ENCODE peak calls at places on chromosome 21, in four cellular contexts. W is psoas muscle, A is cardiac fibroblast, U is transverse colon. O is an unnamed sample.

GRCh38 chr21:24411429-24411828 is 1195.9 kb downstream of the MRPL39 start:
- DNase-seq in W (no peak), A (no peak), U (no peak), O (no peak)

GRCh38 chr21:15005391-15005790 is 59.4 kb downstream of the NRIP1 start:
- DNase-seq in W (no peak), A (peak), U (no peak), O (no peak)

GRCh38 chr21:18155508-18156193 is 89.0 kb upstream of the CHODL start:
- DNase-seq in W (no peak), A (peak), U (no peak), O (no peak)

GRCh38 chr21:27674037-27674436 is 707.1 kb upstream of the ADAMTS5 start:
- DNase-seq in W (no peak), A (peak), U (no peak), O (peak)

GRCh38 chr21:14560139-14560538 is 14.0 kb upstream of the SAMSN1 start:
- DNase-seq in W (no peak), A (no peak), U (no peak), O (no peak)

GRCh38 chr21:32476661-32477423 is 64.3 kb downstream of the EVA1C start:
- DNase-seq in W (no peak), A (no peak), U (no peak), O (no peak)

GRCh38 chr21:39353295-39353694 is 4.4 kb upstream of the HMGN1 start:
- DNase-seq in W (no peak), A (peak), U (no peak), O (no peak)

GRCh38 chr21:8991088-8991907 is 1530.1 kb upstream of the TPTE start:
- DNase-seq in W (no peak), A (no peak), U (no peak), O (no peak)

GRCh38 chr21:15301014-15301413 is 236.2 kb upstream of the NRIP1 start:
- DNase-seq in W (no peak), A (peak), U (no peak), O (no peak)

GRCh38 chr21:31387560-31388186 is 43.6 kb upstream of the TIAM1 start:
- DNase-seq in W (no peak), A (no peak), U (no peak), O (no peak)

GRCh38 chr21:17848228-17848627 is 29.1 kb upstream of the C21orf91 start:
- DNase-seq in W (peak), A (peak), U (peak), O (peak)

GRCh38 chr21:25733859-25734653 is 648 bp downstream of the ATP5PF start:
- DNase-seq in W (no peak), A (peak), U (no peak), O (peak)

GRCh38 chr21:37551406-37552355 is 185.1 kb downstream of the DYRK1A start:
- DNase-seq in W (peak), A (peak), U (no peak), O (peak)

GRCh38 chr21:36584980-36585940 is 105.3 kb upstream of the CLDN14 start:
- DNase-seq in W (no peak), A (peak), U (no peak), O (no peak)

GRCh38 chr21:38631676-38632075 is 133.4 kb upstream of the ERG start:
- DNase-seq in W (no peak), A (peak), U (no peak), O (no peak)

GRCh38 chr21:36463991-36464390 is 15.9 kb downstream of the CLDN14 start:
- DNase-seq in W (no peak), A (no peak), U (no peak), O (no peak)

GRCh38 chr21:31191553-31191952 is 152.5 kb downstream of the TIAM1 start:
- DNase-seq in W (no peak), A (no peak), U (no peak), O (no peak)

GRCh38 chr21:17139696-17140095 is 373.1 kb upstream of the CXADR start:
- DNase-seq in W (no peak), A (peak), U (no peak), O (peak)

GRCh38 chr21:32881458-32881857 is 109.9 kb upstream of the PAXBP1 start:
- DNase-seq in W (no peak), A (no peak), U (no peak), O (no peak)

GRCh38 chr21:39686636-39687035 is 58.3 kb upstream of the IGSF5 start:
- DNase-seq in W (no peak), A (no peak), U (peak), O (no peak)

GRCh38 chr21:39009587-39010225 is 173.5 kb downstream of the PSMG1 start:
- DNase-seq in W (no peak), A (no peak), U (no peak), O (no peak)

GRCh38 chr21:38669186-38669585 is 136.5 kb upstream of the ETS2 start:
- DNase-seq in W (no peak), A (peak), U (peak), O (peak)

GRCh38 chr21:33949516-33950424 is 34.2 kb upstream of the ATP5PO start:
- DNase-seq in W (no peak), A (no peak), U (no peak), O (no peak)

GRCh38 chr21:33945652-33946270 is 30.2 kb upstream of the ATP5PO start:
- DNase-seq in W (no peak), A (no peak), U (no peak), O (no peak)

GRCh38 chr21:33948096-33948950 is 32.7 kb upstream of the ATP5PO start:
- DNase-seq in W (peak), A (peak), U (peak), O (peak)

GRCh38 chr21:33948951-33949444 is 33.4 kb upstream of the ATP5PO start:
- DNase-seq in W (no peak), A (no peak), U (no peak), O (no peak)

DNA sequence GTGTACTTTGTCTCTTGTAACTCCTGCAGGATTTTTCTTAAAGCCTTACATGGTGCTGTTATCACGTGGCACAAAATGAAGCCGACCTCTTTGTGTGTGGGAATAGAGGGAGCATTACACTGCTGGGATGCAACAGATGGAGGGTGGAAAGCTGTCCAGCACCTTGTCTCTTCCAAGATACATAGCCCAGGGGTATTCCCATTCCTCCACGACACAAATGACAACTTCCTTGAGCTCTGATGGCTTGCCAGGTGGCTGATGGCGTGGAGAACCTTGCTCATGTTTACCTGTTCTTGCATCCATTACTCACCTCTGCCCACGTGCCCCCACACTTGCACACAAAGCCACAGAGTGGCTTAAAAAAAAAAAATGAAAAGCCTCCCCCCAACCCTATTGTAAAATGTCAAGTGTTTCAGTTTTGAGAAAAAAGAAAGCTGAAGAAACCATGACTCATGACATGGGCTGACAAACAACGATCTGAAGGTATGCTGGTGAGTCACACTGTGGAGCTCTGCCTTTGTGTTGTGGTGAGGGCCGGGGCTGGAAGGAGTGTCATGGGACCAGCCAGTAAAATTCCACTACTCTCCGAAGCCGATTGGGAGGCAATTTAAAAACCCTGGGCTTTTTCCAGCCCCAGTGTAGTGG is 32.0 kb upstream of the ATP5PO start:
- DNase-seq in W (peak), A (peak), U (peak), O (peak)
- H3K4me3 ChIP-seq in W (peak), A (peak), U (peak), O (peak)

DNA sequence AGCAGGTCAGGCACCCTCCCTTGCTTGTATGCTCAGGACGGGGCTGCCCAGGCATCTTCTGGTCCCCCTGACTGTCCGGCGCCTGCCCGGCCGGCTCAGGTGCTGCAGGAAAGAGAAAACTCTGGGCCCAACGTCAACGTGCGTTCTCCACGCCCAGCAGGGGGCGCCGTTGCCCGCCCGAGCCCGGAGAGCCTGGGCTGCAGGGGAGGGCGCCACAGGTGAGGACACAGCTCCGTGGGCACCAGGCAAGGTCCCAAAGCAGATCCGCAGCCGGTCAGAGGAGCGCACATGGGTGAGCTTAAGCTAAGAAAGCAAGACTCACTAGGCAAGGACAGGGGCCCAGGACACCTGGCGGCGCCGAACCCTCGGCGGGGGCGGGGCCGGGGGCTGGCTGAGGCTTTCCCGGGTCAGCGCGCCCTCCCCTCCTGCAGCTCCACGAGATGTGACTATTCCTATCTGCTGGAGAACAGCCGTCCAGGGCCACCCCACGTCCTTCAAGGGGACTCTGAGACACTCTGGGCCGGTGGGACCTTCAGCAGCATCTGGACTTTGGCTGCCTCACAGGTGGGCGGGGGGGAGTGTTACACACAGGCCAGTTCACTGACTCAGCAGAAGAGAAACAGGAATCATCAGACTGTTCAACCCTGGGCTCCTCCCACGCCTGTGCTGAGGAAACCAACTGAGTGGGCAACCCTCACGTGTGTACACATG is 29.3 kb downstream of the KRTAP10-1 start:
- DNase-seq in W (peak), A (peak), U (peak), O (peak)
- H3K4me3 ChIP-seq in W (no peak), A (no peak), U (peak), O (no peak)

GRCh38 chr21:44867999-44868700 is 5.3 kb downstream of the PTTG1IP start:
- DNase-seq in W (no peak), A (peak), U (no peak), O (no peak)

GRCh38 chr21:44865561-44866280 is 7.8 kb downstream of the PTTG1IP start:
- DNase-seq in W (no peak), A (peak), U (no peak), O (no peak)

GRCh38 chr21:44868707-44869106 is 4.8 kb downstream of the PTTG1IP start:
- DNase-seq in W (no peak), A (no peak), U (no peak), O (no peak)

GRCh38 chr21:44867464-44867863 is 6.0 kb downstream of the PTTG1IP start:
- DNase-seq in W (no peak), A (no peak), U (no peak), O (no peak)

DNA sequence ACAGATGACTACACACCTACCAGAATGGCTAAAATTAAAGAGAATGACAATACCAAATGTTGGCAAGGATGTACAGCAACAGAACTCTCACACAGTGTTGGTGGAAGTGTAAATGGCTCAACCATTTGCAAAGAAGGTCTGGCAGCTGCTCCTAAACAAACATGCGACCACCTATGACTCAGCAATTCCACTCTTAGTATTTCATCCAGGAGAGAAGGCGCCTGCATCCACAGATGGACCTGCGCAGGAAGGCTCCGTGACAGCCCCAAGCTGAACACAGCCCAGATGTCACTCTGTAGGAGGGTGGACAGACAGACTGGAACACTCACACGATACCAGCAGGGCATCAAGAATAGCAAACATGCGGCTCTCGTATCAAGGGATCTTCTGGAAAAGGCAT is 6.7 kb downstream of the PTTG1IP start:
- DNase-seq in W (no peak), A (peak), U (no peak), O (peak)
- H3K4me3 ChIP-seq in W (peak), A (no peak), U (no peak), O (no peak)

DNA sequence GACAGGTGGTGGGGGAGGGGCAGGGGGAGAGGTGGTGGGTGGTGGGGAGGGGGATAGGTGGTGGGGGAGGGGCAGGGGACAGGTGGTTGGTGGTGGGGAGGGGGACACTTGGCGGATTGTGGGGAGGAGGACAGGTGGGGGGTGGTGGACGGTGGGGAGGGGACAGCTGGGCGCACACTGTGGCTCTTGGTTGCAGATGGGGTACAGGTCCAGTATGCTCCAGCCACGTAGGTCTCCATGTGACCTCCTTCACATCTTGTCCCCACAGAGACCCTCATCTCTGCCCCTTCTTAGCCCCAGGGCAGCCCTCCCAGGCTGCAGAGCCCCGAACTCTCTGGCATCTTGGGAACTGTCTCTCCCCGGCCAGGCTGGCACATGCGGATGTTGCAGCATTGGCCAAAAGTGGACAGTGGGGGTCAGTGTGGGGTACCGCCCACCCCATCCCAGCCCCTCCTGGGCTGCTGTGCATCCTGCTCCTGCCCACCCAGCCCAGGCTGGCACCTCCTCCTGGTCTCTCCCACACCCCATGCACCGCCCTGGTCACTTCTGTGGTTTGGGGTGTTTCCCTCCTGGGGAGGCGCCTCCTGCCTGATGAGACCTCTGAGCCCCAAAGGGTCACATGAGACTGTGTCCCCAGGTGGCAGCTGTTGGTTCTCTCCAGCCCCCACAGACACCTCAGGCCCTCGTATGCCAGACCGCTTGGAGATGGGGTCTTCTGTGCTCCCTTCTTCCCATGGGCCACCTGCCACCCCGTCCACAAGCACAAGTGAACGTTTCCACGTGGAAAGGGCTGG is 7.6 kb upstream of the SLC19A1 start:
- DNase-seq in W (no peak), A (no peak), U (no peak), O (no peak)
- H3K4me3 ChIP-seq in W (no peak), A (no peak), U (peak), O (no peak)

GRCh38 chr21:42179316-42179715 is 39.6 kb upstream of the ABCG1 start:
- DNase-seq in W (no peak), A (no peak), U (no peak), O (no peak)
- H3K4me3 ChIP-seq in W (no peak), A (no peak), U (no peak), O (no peak)

DNA sequence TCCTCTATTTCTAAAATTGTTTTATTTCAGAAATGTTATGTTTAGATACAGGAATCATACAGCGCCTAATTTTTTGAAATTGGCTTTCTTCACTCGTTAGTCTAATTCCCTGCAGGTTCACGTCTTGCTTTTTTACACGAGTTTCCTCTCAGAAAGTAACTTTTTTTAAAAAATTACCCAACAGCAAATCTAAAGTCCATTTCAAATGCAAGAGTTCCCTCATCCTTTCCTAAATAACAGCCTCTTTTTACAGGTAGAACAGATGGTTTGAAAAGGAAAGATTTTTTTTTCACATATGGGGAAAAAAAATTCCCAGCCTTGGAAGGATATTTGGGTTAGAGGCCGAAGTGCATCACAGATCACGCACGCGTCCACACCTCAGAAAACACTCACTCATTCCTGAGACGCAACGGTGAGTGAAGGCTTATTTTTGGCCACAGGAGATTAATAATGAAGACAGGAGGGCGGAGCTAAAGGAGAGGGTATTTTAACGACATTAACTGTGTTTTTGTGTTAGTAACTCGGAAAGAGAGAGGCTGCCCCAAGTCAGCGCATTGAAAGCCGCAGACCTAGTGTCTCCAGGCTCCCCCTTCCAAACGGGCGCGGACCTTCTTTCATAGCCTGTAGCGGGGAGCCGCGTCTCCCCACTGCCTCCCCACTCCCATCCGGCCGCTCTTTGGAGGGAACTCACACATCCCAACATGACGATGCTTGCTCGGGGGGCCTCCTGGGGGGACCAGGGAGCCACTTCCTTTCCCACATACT is 936 bp upstream of the RIPK4 start:
- DNase-seq in W (no peak), A (peak), U (no peak), O (peak)
- H3K4me3 ChIP-seq in W (no peak), A (peak), U (peak), O (peak)

DNA sequence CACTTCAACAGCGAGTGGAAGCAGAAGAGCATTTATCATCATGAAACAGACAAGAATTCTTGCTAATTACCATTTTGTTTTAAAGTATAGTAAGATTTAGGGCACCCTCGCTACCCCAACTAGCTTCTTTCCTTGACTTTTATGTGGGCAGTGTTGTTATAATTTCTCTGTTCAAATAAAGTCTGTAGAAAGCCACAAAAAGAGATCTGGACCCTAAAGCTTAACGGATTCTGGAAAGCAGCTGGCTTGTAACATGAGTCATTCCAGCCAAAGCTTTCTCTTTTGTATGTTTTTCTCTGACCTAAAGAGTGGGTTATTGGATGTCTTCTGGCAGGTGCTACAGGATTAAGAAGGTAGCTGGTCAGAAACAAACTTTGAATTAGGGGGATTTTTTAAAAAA is 37.4 kb downstream of the RUNX1 start:
- DNase-seq in W (no peak), A (no peak), U (no peak), O (no peak)
- H3K4me3 ChIP-seq in W (no peak), A (no peak), U (no peak), O (no peak)